ENCODE peak calls at places on chromosomes 5 and 9, in ten cellular contexts. G is HTR-8/SVneo, U is germinal center, O is uterus, M is skeletal muscle cell, T is lung microvascular endothelial cell, B is brain microvascular endothelial cell, Z is T-helper 1 cell, P is endothelial cell, R is neural crest cell. L is an unnamed sample.

GRCh38 chr9:2933165-2934095 is 89.5 kb upstream of the PUM3 start:
- DNase-seq in G (no peak), U (no peak), O (no peak), M (no peak), T (no peak), B (no peak), Z (no peak), P (no peak), R (no peak), L (no peak)

GRCh38 chr9:95073918-95074317 is 243.6 kb downstream of the FANCC start:
- DNase-seq in G (no peak), U (no peak), O (no peak), M (no peak), T (no peak), B (no peak), Z (no peak), P (no peak), R (no peak), L (no peak)

GRCh38 chr5:140357731-140358093 is 2.3 kb upstream of the SLC4A9 start:
- DNase-seq in G (peak; percentile 90), U (peak; percentile 88), O (peak; percentile 85), M (no peak), T (peak; percentile 89), B (peak; percentile 89), Z (peak; percentile 81), P (peak; percentile 83), R (peak; percentile 74), L (peak; percentile 91)

GRCh38 chr9:127683723-127684122 is 23.1 kb upstream of the CFAP157 start:
- DNase-seq in G (no peak), U (no peak), O (no peak), M (no peak), T (no peak), B (peak; percentile 74), Z (no peak), P (no peak), R (no peak), L (no peak)

GRCh38 chr9:106675780-106676179 is 187.2 kb upstream of the ZNF462 start:
- DNase-seq in G (no peak), U (no peak), O (no peak), M (no peak), T (no peak), B (no peak), Z (no peak), P (no peak), R (no peak), L (no peak)

GRCh38 chr9:129726322-129727160 is 26.3 kb downstream of the PTGES start:
- DNase-seq in G (peak; percentile 85), U (peak; percentile 80), O (peak; percentile 54), M (no peak), T (peak; percentile 63), B (peak; percentile 57), Z (peak; percentile 51), P (peak; percentile 79), R (peak; percentile 72), L (peak; percentile 90)

GRCh38 chr5:68711311-68712200 is 382.3 kb upstream of the SLC30A5 start:
- DNase-seq in G (no peak), U (peak; percentile 50), O (no peak), M (no peak), T (no peak), B (no peak), Z (no peak), P (no peak), R (no peak), L (peak; percentile 61)

GRCh38 chr5:14357441-14357840 is 214.3 kb downstream of the TRIO start:
- DNase-seq in G (no peak), U (no peak), O (no peak), M (no peak), T (peak; percentile 73), B (no peak), Z (no peak), P (peak; percentile 29), R (no peak), L (no peak)

GRCh38 chr9:34826999-34827538 is 117.1 kb upstream of the CCL21 start:
- DNase-seq in G (no peak), U (no peak), O (peak; percentile 17), M (no peak), T (no peak), B (no peak), Z (no peak), P (no peak), R (no peak), L (no peak)

GRCh38 chr9:133987946-133988665 is 4.0 kb downstream of the VAV2 start:
- DNase-seq in G (no peak), U (no peak), O (no peak), M (no peak), T (no peak), B (no peak), Z (no peak), P (no peak), R (no peak), L (no peak)

GRCh38 chr5:86763914-86764313 is 146.2 kb downstream of the COX7C start:
- DNase-seq in G (no peak), U (no peak), O (no peak), M (no peak), T (no peak), B (no peak), Z (no peak), P (no peak), R (no peak), L (no peak)

GRCh38 chr5:109852371-109853160 is 162.8 kb downstream of the MAN2A1 start:
- DNase-seq in G (no peak), U (no peak), O (no peak), M (no peak), T (no peak), B (peak; percentile 32), Z (peak; percentile 31), P (no peak), R (no peak), L (no peak)

GRCh38 chr9:81902191-81902590 is 26.0 kb upstream of the SPATA31D4 start:
- DNase-seq in G (no peak), U (no peak), O (no peak), M (no peak), T (no peak), B (no peak), Z (no peak), P (no peak), R (no peak), L (no peak)

GRCh38 chr5:122882836-122883235 is 37.4 kb downstream of the SNX24 start:
- DNase-seq in G (peak; percentile 10), U (no peak), O (no peak), M (no peak), T (no peak), B (peak; percentile 30), Z (no peak), P (no peak), R (no peak), L (no peak)

GRCh38 chr9:80028501-80028900 is 456.7 kb downstream of the TLE4 start:
- DNase-seq in G (no peak), U (no peak), O (no peak), M (no peak), T (no peak), B (no peak), Z (no peak), P (no peak), R (no peak), L (no peak)

GRCh38 chr9:113631093-113631765 is 167.7 kb downstream of the RGS3 start:
- DNase-seq in G (no peak), U (no peak), O (no peak), M (no peak), T (no peak), B (no peak), Z (no peak), P (no peak), R (no peak), L (no peak)

GRCh38 chr5:94028001-94028400 is 286.6 kb upstream of the POU5F2 start:
- DNase-seq in G (no peak), U (no peak), O (no peak), M (no peak), T (no peak), B (no peak), Z (no peak), P (no peak), R (no peak), L (no peak)